ENCODE peak calls at places on chromosomes 3 and 15, in four cellular contexts. X is HepG2, A is K562, B is GM12878. H is an unnamed sample.

GRCh38 chr3:167798443-167798842 is 62.9 kb downstream of the SERPINI1 start:
- DNase-seq in X (no peak), B (peak; percentile 8), A (no peak), H (no peak)

GRCh38 chr3:123186695-123187094 is 15.0 kb upstream of the SEC22A start:
- DNase-seq in A (no peak), X (no peak), B (no peak), H (no peak)

GRCh38 chr15:65857718-65858402 is 11.4 kb upstream of the RAB11A start:
- DNase-seq in B (no peak), X (no peak), A (no peak), H (no peak)

GRCh38 chr15:39230205-39230916 is 350.5 kb upstream of the THBS1 start:
- DNase-seq in B (no peak), X (no peak), A (no peak), H (no peak)

GRCh38 chr15:47794266-47794914 is 77.1 kb downstream of the SEMA6D start:
- DNase-seq in X (no peak), A (no peak), B (no peak), H (no peak)

GRCh38 chr3:187789872-187790271 is 44.6 kb upstream of the BCL6 start:
- DNase-seq in X (no peak), A (no peak), B (no peak), H (no peak)

GRCh38 chr3:97863025-97863424 is 41.2 kb downstream of the CRYBG3 start:
- DNase-seq in B (no peak), X (no peak), A (no peak), H (no peak)

GRCh38 chr15:100781961-100782525 is 97.6 kb upstream of the ALDH1A3 start:
- DNase-seq in B (no peak), X (no peak), A (no peak), H (peak; percentile 7)

GRCh38 chr3:126846316-126846715 is 136.6 kb upstream of the PLXNA1 start:
- DNase-seq in A (no peak), B (no peak), X (no peak), H (no peak)

GRCh38 chr3:120816728-120817127 is 74.2 kb downstream of the GTF2E1 start:
- DNase-seq in B (no peak), X (no peak), A (no peak), H (no peak)

GRCh38 chr15:92638709-92639365 is 16.7 kb downstream of the FAM174B start:
- DNase-seq in B (no peak), X (no peak), A (no peak), H (no peak)

GRCh38 chr3:126130081-126130855 is 46.3 kb upstream of the SLC41A3 start:
- DNase-seq in A (no peak), B (no peak), X (no peak), H (no peak)

GRCh38 chr3:128524374-128525299 is 31.6 kb upstream of the GATA2 start:
- DNase-seq in B (no peak), X (no peak), A (no peak), H (no peak)

GRCh38 chr3:152279474-152279873 is 10.7 kb downstream of the MBNL1 start:
- DNase-seq in B (no peak), A (no peak), X (no peak), H (no peak)

GRCh38 chr15:66879968-66880367 is 177.9 kb downstream of the SMAD6 start:
- DNase-seq in A (no peak), B (no peak), X (no peak), H (no peak)

GRCh38 chr15:36810656-36811449 is 231.4 kb downstream of the CDIN1 start:
- DNase-seq in X (no peak), A (peak; percentile 36), B (no peak), H (peak; percentile 22)

GRCh38 chr15:60396100-60396499 is 1.7 kb downstream of the ANXA2 start:
- DNase-seq in A (no peak), B (no peak), X (no peak), H (peak; percentile 44)

GRCh38 chr15:41161336-41161735 is 45.3 kb upstream of the INO80 start:
- DNase-seq in B (no peak), X (no peak), A (no peak), H (no peak)

GRCh38 chr3:133377396-133377795 is 22.5 kb upstream of the BFSP2 start:
- DNase-seq in A (peak; percentile 18), X (peak; percentile 28), B (no peak), H (no peak)

GRCh38 chr3:632571-633170 is 436.1 kb downstream of the CHL1 start:
- DNase-seq in X (peak; percentile 32), A (peak; percentile 18), B (no peak), H (peak; percentile 37)

DNA sequence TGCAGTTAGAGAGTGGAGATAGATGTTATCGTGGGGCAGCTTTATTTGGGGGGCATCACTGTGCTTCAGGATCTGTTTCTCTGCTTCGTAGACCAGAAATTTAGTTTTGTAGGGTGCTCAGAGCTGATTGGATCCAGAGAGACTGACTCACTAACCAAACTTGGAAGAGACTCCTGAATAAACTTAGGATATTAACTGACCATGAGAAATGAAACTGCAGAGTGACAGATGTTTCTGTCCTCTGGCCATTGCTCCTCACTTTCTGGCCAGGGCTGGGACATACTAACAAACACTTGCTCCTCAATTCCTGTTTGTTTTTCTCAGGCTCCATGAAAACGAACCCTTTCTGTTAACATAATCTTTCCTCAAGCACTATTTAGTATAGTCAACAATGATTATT is 4.3 kb downstream of the ZNF592 start:
- DNase-seq in B (no peak), X (peak; percentile 28), A (no peak), H (no peak)
- TF ChIP-seq CBFB in B (no peak), X (no peak), A (no peak), H (no peak)

GRCh38 chr15:25728816-25729215 is 134.3 kb downstream of the ATP10A start:
- DNase-seq in X (no peak), B (no peak), A (no peak), H (no peak)

GRCh38 chr15:25733036-25733855 is 129.9 kb downstream of the ATP10A start:
- DNase-seq in X (no peak), B (no peak), A (no peak), H (no peak)

GRCh38 chr15:25732191-25732590 is 130.9 kb downstream of the ATP10A start:
- DNase-seq in A (no peak), B (no peak), X (no peak), H (no peak)

GRCh38 chr15:25730918-25731317 is 132.2 kb downstream of the ATP10A start:
- DNase-seq in X (no peak), B (no peak), A (no peak), H (no peak)

GRCh38 chr15:25731411-25731810 is 131.7 kb downstream of the ATP10A start:
- DNase-seq in X (no peak), A (no peak), B (no peak), H (no peak)
- TF ChIP-seq CBFB in X (no peak), A (no peak), B (no peak), H (no peak)

GRCh38 chr3:112770907-112771306 is 75.8 kb downstream of the CD200R1L start:
- DNase-seq in X (no peak), B (no peak), A (peak; percentile 8), H (no peak)
- TF ChIP-seq CBFB in X (no peak), B (no peak), A (no peak), H (no peak)

DNA sequence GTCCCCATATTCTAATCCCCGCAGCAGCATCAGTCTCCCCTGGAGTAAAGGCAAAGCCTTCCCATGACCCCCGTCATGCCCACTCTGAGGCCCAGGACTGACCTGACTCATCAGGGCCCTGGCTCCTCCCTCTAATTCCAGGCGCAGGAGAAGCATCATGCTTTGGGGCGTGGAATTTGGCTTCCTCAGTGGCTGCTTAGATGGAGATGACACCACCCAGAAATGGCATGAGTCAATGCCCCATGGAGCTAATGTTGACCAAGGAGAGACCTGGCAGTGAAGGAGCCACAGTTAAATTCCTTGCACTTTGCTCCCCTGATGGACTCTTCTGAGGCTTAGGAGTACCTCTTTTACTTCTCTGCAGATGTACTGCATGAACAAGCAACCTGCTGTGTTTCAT is 204.2 kb upstream of the PROK2 start:
- DNase-seq in X (no peak), A (no peak), B (no peak), H (no peak)
- TF ChIP-seq CBFB in X (no peak), A (no peak), B (no peak), H (no peak)

DNA sequence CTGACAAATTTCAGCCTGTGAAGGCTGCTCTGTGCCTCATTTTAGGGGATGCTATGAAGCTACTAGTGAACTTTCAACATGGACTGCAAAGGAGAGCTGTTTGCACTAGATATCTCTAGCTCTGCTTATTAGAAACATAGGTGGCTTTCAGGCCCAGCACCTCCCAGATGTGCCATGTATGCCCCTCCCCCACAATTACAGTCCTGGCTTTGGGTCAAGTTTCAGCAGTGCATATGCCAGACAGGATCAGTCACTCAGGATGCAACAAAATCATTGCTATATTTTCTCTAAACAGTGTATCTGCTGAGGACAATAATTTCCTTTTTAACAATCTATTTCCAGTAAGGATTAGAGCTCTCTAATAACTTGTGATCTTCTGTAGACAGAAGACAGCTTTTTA is 178.8 kb upstream of the STAC start:
- DNase-seq in B (no peak), X (no peak), A (no peak), H (peak; percentile 11)
- TF ChIP-seq CBFB in B (no peak), X (no peak), A (no peak), H (no peak)

GRCh38 chr3:12507871-12508281 is 23.6 kb downstream of the TSEN2 start:
- DNase-seq in A (no peak), X (no peak), B (no peak), H (no peak)
- TF ChIP-seq CBFB in A (no peak), X (no peak), B (no peak), H (no peak)

GRCh38 chr15:98720036-98720435 is 71.7 kb downstream of the IGF1R start:
- DNase-seq in X (no peak), A (no peak), B (no peak), H (no peak)

GRCh38 chr15:98718426-98719168 is 70.3 kb downstream of the IGF1R start:
- DNase-seq in A (no peak), B (no peak), X (no peak), H (no peak)

GRCh38 chr15:98717942-98718341 is 69.6 kb downstream of the IGF1R start:
- DNase-seq in B (no peak), X (no peak), A (no peak), H (no peak)

GRCh38 chr15:98720577-98720976 is 72.2 kb downstream of the IGF1R start:
- DNase-seq in X (no peak), B (no peak), A (no peak), H (no peak)

DNA sequence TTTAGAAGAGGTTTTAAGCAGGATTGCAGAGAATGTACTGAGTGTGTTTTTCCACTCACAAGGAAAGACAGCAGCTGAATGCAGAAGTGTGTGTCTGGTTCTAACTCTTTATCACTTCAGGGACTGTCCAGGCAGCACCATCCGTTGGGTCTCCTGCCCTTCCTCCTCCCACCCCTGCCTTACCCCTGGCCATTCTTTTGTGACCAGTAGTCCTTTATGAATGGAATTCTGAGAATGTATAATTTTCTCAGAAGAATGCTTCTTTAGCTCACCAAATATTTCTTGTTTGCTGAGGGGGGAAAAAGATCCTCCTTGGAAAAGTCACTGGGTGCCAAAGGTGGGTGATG is 70.8 kb downstream of the IGF1R start:
- DNase-seq in X (no peak), A (no peak), B (no peak), H (no peak)
- TF ChIP-seq CBFB in X (no peak), A (no peak), B (no peak), H (no peak)

DNA sequence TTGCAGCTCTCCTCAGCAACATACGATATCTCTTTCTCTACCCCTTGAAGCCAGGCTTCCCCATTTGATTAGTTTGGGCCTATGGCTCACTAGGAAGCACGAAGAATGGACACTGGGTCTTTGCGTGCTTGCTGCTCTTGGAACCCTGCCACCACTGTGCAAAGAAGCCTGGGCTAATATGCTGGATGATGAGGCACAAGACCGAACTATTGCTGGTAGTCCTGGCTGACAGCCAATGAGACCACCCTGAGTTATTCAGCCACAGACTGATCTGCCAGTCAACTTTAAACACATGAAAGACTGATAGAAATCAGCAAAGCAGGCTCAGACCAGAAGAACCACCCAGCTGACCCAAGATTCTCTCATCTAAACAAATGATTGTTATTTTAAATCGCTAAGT is 250.3 kb downstream of the CBLB start:
- DNase-seq in B (no peak), X (no peak), A (no peak), H (no peak)
- TF ChIP-seq CBFB in B (no peak), X (no peak), A (no peak), H (no peak)